ENCODE peak calls at places on chromosome 2, in ten cellular contexts. J is AG09319, X is mammary epithelial cell, Q is EL, S is caudate nucleus, O is NCI-H446, F is HT1080, V is neural progenitor cell, E is Karpas-422, R is uterus. N is an unnamed sample.

GRCh38 chr2:22907330-22907729 is 477.6 kb upstream of the KLHL29 start:
- DNase-seq in J (no peak), X (no peak), Q (no peak), S (no peak), O (no peak), F (no peak), V (no peak), E (no peak), R (no peak), N (no peak)

GRCh38 chr2:128644745-128645256 is 326.1 kb upstream of the HS6ST1 start:
- DNase-seq in J (no peak), X (no peak), Q (no peak), S (no peak), O (no peak), F (no peak), V (peak), E (no peak), R (no peak), N (no peak)

GRCh38 chr2:209114588-209114987 is 309.3 kb upstream of the MAP2 start:
- DNase-seq in J (no peak), X (no peak), Q (no peak), S (no peak), O (no peak), F (no peak), V (no peak), E (no peak), R (no peak), N (no peak)

GRCh38 chr2:67234443-67234842 is 162.7 kb upstream of the ETAA1 start:
- DNase-seq in J (peak), X (peak), Q (peak), S (no peak), O (peak), F (no peak), V (peak), E (peak), R (no peak), N (peak)

GRCh38 chr2:239548491-239548890 is 147.7 kb upstream of the HDAC4 start:
- DNase-seq in J (no peak), X (peak), Q (no peak), S (no peak), O (no peak), F (no peak), V (no peak), E (no peak), R (no peak), N (peak)

GRCh38 chr2:23211987-23212583 is 172.9 kb upstream of the KLHL29 start:
- DNase-seq in J (no peak), X (no peak), Q (no peak), S (no peak), O (no peak), F (no peak), V (no peak), E (no peak), R (no peak), N (no peak)

GRCh38 chr2:140747665-140748064 is 1383.2 kb downstream of the LRP1B start:
- DNase-seq in J (no peak), X (no peak), Q (no peak), S (no peak), O (no peak), F (no peak), V (no peak), E (no peak), R (no peak), N (no peak)

GRCh38 chr2:110659248-110659647 is 18.6 kb downstream of the BUB1 start:
- DNase-seq in J (no peak), X (no peak), Q (peak), S (no peak), O (no peak), F (no peak), V (no peak), E (no peak), R (no peak), N (no peak)

GRCh38 chr2:17646096-17646554 is 105.6 kb downstream of the VSNL1 start:
- DNase-seq in J (peak), X (peak), Q (peak), S (no peak), O (peak), F (peak), V (peak), E (peak), R (peak), N (peak)

GRCh38 chr2:231370749-231371429 is 24.6 kb upstream of the B3GNT7 start:
- DNase-seq in J (no peak), X (no peak), Q (no peak), S (no peak), O (no peak), F (no peak), V (peak), E (no peak), R (no peak), N (no peak)

GRCh38 chr2:32963941-32964340 is 17.2 kb downstream of the LTBP1 start:
- DNase-seq in J (no peak), X (no peak), Q (peak), S (no peak), O (no peak), F (no peak), V (no peak), E (no peak), R (peak), N (no peak)

GRCh38 chr2:236863729-236864126 is 222.0 kb upstream of the COPS8 start:
- DNase-seq in J (no peak), X (no peak), Q (no peak), S (no peak), O (no peak), F (no peak), V (no peak), E (no peak), R (no peak), N (no peak)